ENCODE peak calls at places on chromosomes 13 and 19, in four cellular contexts. H is foreskin fibroblast; D is bronchial epithelial cell; I is CD4-positive, alpha-beta memory T cell. G is an unnamed sample.

GRCh38 chr19:30519607-30520205 is 147.5 kb downstream of the ZNF536 start:
- DNase-seq in I (no peak), D (no peak), H (no peak), G (no peak)

GRCh38 chr19:17184381-17184841 is 30.7 kb upstream of the USE1 start:
- DNase-seq in I (peak; percentile 50), D (no peak), H (no peak), G (peak; percentile 73)

GRCh38 chr19:44548736-44549135 is 19.3 kb upstream of the CEACAM20 start:
- DNase-seq in D (peak; percentile 19), I (no peak), H (peak; percentile 1), G (no peak)

GRCh38 chr13:20428666-20429644 is 96.7 kb downstream of the CRYL1 start:
- DNase-seq in I (no peak), D (peak; percentile 88), H (no peak), G (no peak)

GRCh38 chr13:113196970-113197737 is 11.3 kb downstream of the PCID2 start:
- DNase-seq in H (no peak), I (no peak), D (no peak), G (no peak)

GRCh38 chr19:48102870-48103751 is 7.5 kb downstream of the PLA2G4C start:
- DNase-seq in I (peak; percentile 35), D (peak; percentile 54), H (peak; percentile 24), G (peak; percentile 20)

GRCh38 chr13:33034897-33035296 is 18.7 kb downstream of the KL start:
- DNase-seq in I (no peak), D (no peak), H (no peak), G (no peak)

GRCh38 chr19:56875717-56876116 is 35.2 kb upstream of the PEG3 start:
- DNase-seq in I (no peak), H (no peak), D (no peak), G (no peak)

GRCh38 chr13:27918041-27918917 is 1.5 kb upstream of the PDX1 start:
- DNase-seq in H (no peak), D (no peak), I (no peak), G (no peak)

GRCh38 chr13:23845309-23845708 is 43.9 kb downstream of the MIPEP start:
- DNase-seq in D (no peak), I (no peak), H (no peak), G (no peak)

GRCh38 chr13:106967391-106967790 is 399.5 kb upstream of the ARGLU1 start:
- DNase-seq in D (no peak), H (no peak), I (no peak), G (no peak)

GRCh38 chr19:46721269-46722003 is 4.5 kb upstream of the PRKD2 start:
- DNase-seq in H (no peak), D (no peak), I (no peak), G (no peak)

GRCh38 chr13:106696140-106696539 is 128.2 kb upstream of the ARGLU1 start:
- DNase-seq in H (no peak), D (no peak), I (no peak), G (no peak)

GRCh38 chr19:55229145-55229788 is 704 bp upstream of the TMEM86B start:
- DNase-seq in D (no peak), H (no peak), I (no peak), G (no peak)

GRCh38 chr13:78139765-78140164 is 221.1 kb upstream of the EDNRB start:
- DNase-seq in D (no peak), I (no peak), H (no peak), G (no peak)

GRCh38 chr13:110044521-110045200 is 258.3 kb upstream of the IRS2 start:
- DNase-seq in D (no peak), I (no peak), H (peak; percentile 48), G (no peak)

GRCh38 chr19:13588953-13589833 is 82.9 kb upstream of the CACNA1A start:
- DNase-seq in D (peak; percentile 8), H (peak; percentile 41), I (peak; percentile 77), G (peak; percentile 76)

GRCh38 chr13:97460004-97460756 is 26.2 kb downstream of the RAP2A start:
- DNase-seq in D (no peak), H (no peak), I (no peak), G (no peak)

GRCh38 chr13:60273971-60274370 is 110.2 kb upstream of the DIAPH3 start:
- DNase-seq in I (no peak), D (peak; percentile 28), H (no peak), G (no peak)

G was measured in immature natural killer cell.